ENCODE peak calls at places on chromosomes 4 and X, in six cellular contexts. One of them, this sample, is unnamed.

GRCh38 chr4:1693131-1693896 is 9.2 kb upstream of the FAM53A start:
- DNase-seq in HepG2: peak; percentile 75
- DNase-seq in activated CD8-positive, alpha-beta memory T cell treated with anti-CD3 and anti-CD28 coated beads for 1 hour: peak; percentile 49
- DNase-seq in omental fat pad: no peak
- DNase-seq in GM03348: peak; percentile 79
- DNase-seq in posterior cingulate gyrus: peak; percentile 53
- DNase-seq in this sample: peak; percentile 59

GRCh38 chr4:829761-830655 is 4.1 kb upstream of the CPLX1 start:
- DNase-seq in omental fat pad: no peak
- DNase-seq in posterior cingulate gyrus: no peak
- DNase-seq in GM03348: no peak
- DNase-seq in HepG2: no peak
- DNase-seq in activated CD8-positive, alpha-beta memory T cell treated with anti-CD3 and anti-CD28 coated beads for 1 hour: no peak
- DNase-seq in this sample: no peak

GRCh38 chr4:185145572-185145971 is 2.5 kb downstream of the SLC25A4 start:
- DNase-seq in HepG2: no peak
- DNase-seq in activated CD8-positive, alpha-beta memory T cell treated with anti-CD3 and anti-CD28 coated beads for 1 hour: no peak
- DNase-seq in omental fat pad: no peak
- DNase-seq in GM03348: no peak
- DNase-seq in posterior cingulate gyrus: no peak
- DNase-seq in this sample: no peak

GRCh38 chrX:155086202-155086840 is 15.0 kb downstream of the BRCC3 start:
- DNase-seq in HepG2: peak; percentile 21
- DNase-seq in activated CD8-positive, alpha-beta memory T cell treated with anti-CD3 and anti-CD28 coated beads for 1 hour: no peak
- DNase-seq in GM03348: peak; percentile 26
- DNase-seq in posterior cingulate gyrus: no peak
- DNase-seq in omental fat pad: no peak
- DNase-seq in this sample: no peak

GRCh38 chrX:69163936-69164741 is 1.1 kb downstream of the PJA1 start:
- DNase-seq in posterior cingulate gyrus: no peak
- DNase-seq in omental fat pad: no peak
- DNase-seq in activated CD8-positive, alpha-beta memory T cell treated with anti-CD3 and anti-CD28 coated beads for 1 hour: peak; percentile 13
- DNase-seq in HepG2: no peak
- DNase-seq in GM03348: peak; percentile 77
- DNase-seq in this sample: no peak

GRCh38 chr4:139530833-139531427 is 25.1 kb downstream of the SETD7 start:
- DNase-seq in HepG2: peak; percentile 35
- DNase-seq in omental fat pad: peak; percentile 44
- DNase-seq in GM03348: peak; percentile 64
- DNase-seq in posterior cingulate gyrus: peak; percentile 69
- DNase-seq in activated CD8-positive, alpha-beta memory T cell treated with anti-CD3 and anti-CD28 coated beads for 1 hour: peak; percentile 31
- DNase-seq in this sample: peak; percentile 49

GRCh38 chr4:124854968-124855367 is 142.4 kb upstream of the ANKRD50 start:
- DNase-seq in GM03348: peak; percentile 52
- DNase-seq in HepG2: no peak
- DNase-seq in activated CD8-positive, alpha-beta memory T cell treated with anti-CD3 and anti-CD28 coated beads for 1 hour: no peak
- DNase-seq in omental fat pad: no peak
- DNase-seq in posterior cingulate gyrus: no peak
- DNase-seq in this sample: no peak

GRCh38 chr4:145935253-145936141 is 3.1 kb downstream of the ZNF827 start:
- DNase-seq in omental fat pad: no peak
- DNase-seq in posterior cingulate gyrus: peak; percentile 25
- DNase-seq in GM03348: peak; percentile 18
- DNase-seq in activated CD8-positive, alpha-beta memory T cell treated with anti-CD3 and anti-CD28 coated beads for 1 hour: no peak
- DNase-seq in HepG2: peak; percentile 61
- DNase-seq in this sample: no peak

GRCh38 chr4:15744016-15744415 is 34.1 kb upstream of the CD38 start:
- DNase-seq in GM03348: no peak
- DNase-seq in activated CD8-positive, alpha-beta memory T cell treated with anti-CD3 and anti-CD28 coated beads for 1 hour: no peak
- DNase-seq in HepG2: no peak
- DNase-seq in omental fat pad: no peak
- DNase-seq in posterior cingulate gyrus: no peak
- DNase-seq in this sample: no peak

GRCh38 chr4:1008840-1009646 is 2.4 kb upstream of the FGFRL1 start:
- DNase-seq in posterior cingulate gyrus: no peak
- DNase-seq in HepG2: no peak
- DNase-seq in activated CD8-positive, alpha-beta memory T cell treated with anti-CD3 and anti-CD28 coated beads for 1 hour: no peak
- DNase-seq in omental fat pad: no peak
- DNase-seq in GM03348: no peak
- DNase-seq in this sample: no peak

GRCh38 chr4:84652478-84652877 is 69.6 kb downstream of the CDS1 start:
- DNase-seq in HepG2: no peak
- DNase-seq in posterior cingulate gyrus: no peak
- DNase-seq in GM03348: no peak
- DNase-seq in omental fat pad: no peak
- DNase-seq in activated CD8-positive, alpha-beta memory T cell treated with anti-CD3 and anti-CD28 coated beads for 1 hour: no peak
- DNase-seq in this sample: no peak

GRCh38 chr4:184882276-184882675 is 56.5 kb upstream of the ACSL1 start:
- DNase-seq in GM03348: no peak
- DNase-seq in posterior cingulate gyrus: no peak
- DNase-seq in HepG2: no peak
- DNase-seq in activated CD8-positive, alpha-beta memory T cell treated with anti-CD3 and anti-CD28 coated beads for 1 hour: no peak
- DNase-seq in omental fat pad: no peak
- DNase-seq in this sample: no peak

GRCh38 chr4:145326491-145326890 is 146.1 kb upstream of the OTUD4 start:
- DNase-seq in posterior cingulate gyrus: no peak
- DNase-seq in GM03348: no peak
- DNase-seq in omental fat pad: no peak
- DNase-seq in HepG2: no peak
- DNase-seq in activated CD8-positive, alpha-beta memory T cell treated with anti-CD3 and anti-CD28 coated beads for 1 hour: no peak
- DNase-seq in this sample: no peak

This sample was measured in dorsolateral prefrontal cortex.